ENCODE peak calls at places on chromosomes 7 and 10, in six cellular contexts. One of them, this sample, is unnamed.

GRCh38 chr7:55325371-55325792 is 39.8 kb upstream of the LANCL2 start:
- DNase-seq in GM13976: no peak
- DNase-seq in NCI-H2081: no peak
- DNase-seq in NCI-H1417: no peak
- DNase-seq in activated B cell treated with CpG ODN at 0.5 μM for 24 hours: no peak
- DNase-seq in GM12864: no peak
- DNase-seq in this sample: peak

GRCh38 chr7:50481867-50482266 is 31.7 kb upstream of the FIGNL1 start:
- DNase-seq in NCI-H1417: no peak
- DNase-seq in NCI-H2081: no peak
- DNase-seq in GM13976: no peak
- DNase-seq in GM12864: no peak
- DNase-seq in activated B cell treated with CpG ODN at 0.5 μM for 24 hours: no peak
- DNase-seq in this sample: no peak

GRCh38 chr7:106112118-106112971 is at the start of gene SYPL1:
- DNase-seq in GM13976: peak
- DNase-seq in NCI-H2081: peak
- DNase-seq in NCI-H1417: peak
- DNase-seq in activated B cell treated with CpG ODN at 0.5 μM for 24 hours: peak
- DNase-seq in GM12864: peak
- DNase-seq in this sample: peak

GRCh38 chr10:108070789-108071188 is 906.3 kb upstream of the SORCS1 start:
- DNase-seq in GM12864: no peak
- DNase-seq in GM13976: no peak
- DNase-seq in NCI-H1417: no peak
- DNase-seq in NCI-H2081: no peak
- DNase-seq in activated B cell treated with CpG ODN at 0.5 μM for 24 hours: no peak
- DNase-seq in this sample: no peak

GRCh38 chr7:39656415-39656814 is 33.0 kb downstream of the RALA start:
- DNase-seq in GM12864: no peak
- DNase-seq in activated B cell treated with CpG ODN at 0.5 μM for 24 hours: no peak
- DNase-seq in GM13976: no peak
- DNase-seq in NCI-H2081: no peak
- DNase-seq in NCI-H1417: peak
- DNase-seq in this sample: no peak

GRCh38 chr10:87691515-87692070 is 31.9 kb downstream of the PAPSS2 start:
- DNase-seq in activated B cell treated with CpG ODN at 0.5 μM for 24 hours: no peak
- DNase-seq in GM12864: no peak
- DNase-seq in GM13976: no peak
- DNase-seq in NCI-H1417: no peak
- DNase-seq in NCI-H2081: no peak
- DNase-seq in this sample: no peak

GRCh38 chr7:95324396-95324795 is at the start of gene PON1:
- DNase-seq in NCI-H2081: peak
- DNase-seq in activated B cell treated with CpG ODN at 0.5 μM for 24 hours: no peak
- DNase-seq in NCI-H1417: peak
- DNase-seq in GM13976: no peak
- DNase-seq in GM12864: no peak
- DNase-seq in this sample: no peak

GRCh38 chr10:66714741-66715140 is 211.1 kb upstream of the LRRTM3 start:
- DNase-seq in NCI-H1417: no peak
- DNase-seq in GM13976: no peak
- DNase-seq in activated B cell treated with CpG ODN at 0.5 μM for 24 hours: no peak
- DNase-seq in NCI-H2081: no peak
- DNase-seq in GM12864: no peak
- DNase-seq in this sample: no peak

GRCh38 chr7:47730135-47730534 is 148.2 kb upstream of the TNS3 start:
- DNase-seq in NCI-H1417: no peak
- DNase-seq in NCI-H2081: no peak
- DNase-seq in GM12864: no peak
- DNase-seq in activated B cell treated with CpG ODN at 0.5 μM for 24 hours: no peak
- DNase-seq in GM13976: no peak
- DNase-seq in this sample: no peak

GRCh38 chr7:44213206-44213871 is 12.6 kb downstream of the YKT6 start:
- DNase-seq in NCI-H1417: no peak
- DNase-seq in activated B cell treated with CpG ODN at 0.5 μM for 24 hours: peak
- DNase-seq in GM13976: no peak
- DNase-seq in NCI-H2081: no peak
- DNase-seq in GM12864: no peak
- DNase-seq in this sample: no peak

GRCh38 chr7:125423444-125424155 is 494.0 kb upstream of the POT1 start:
- DNase-seq in NCI-H2081: no peak
- DNase-seq in activated B cell treated with CpG ODN at 0.5 μM for 24 hours: no peak
- DNase-seq in GM13976: no peak
- DNase-seq in GM12864: no peak
- DNase-seq in NCI-H1417: no peak
- DNase-seq in this sample: no peak

GRCh38 chr10:96124230-96125141 is 5.6 kb upstream of the ZNF518A start:
- DNase-seq in NCI-H1417: peak
- DNase-seq in GM12864: no peak
- DNase-seq in NCI-H2081: no peak
- DNase-seq in activated B cell treated with CpG ODN at 0.5 μM for 24 hours: no peak
- DNase-seq in GM13976: peak
- DNase-seq in this sample: no peak

GRCh38 chr7:50793115-50793946 is 10.6 kb upstream of the GRB10 start:
- DNase-seq in GM13976: peak
- DNase-seq in NCI-H2081: peak
- DNase-seq in NCI-H1417: peak
- DNase-seq in activated B cell treated with CpG ODN at 0.5 μM for 24 hours: no peak
- DNase-seq in GM12864: no peak
- DNase-seq in this sample: no peak

GRCh38 chr10:53025172-53025651 is 252.6 kb upstream of the MBL2 start:
- DNase-seq in GM12864: no peak
- DNase-seq in GM13976: no peak
- DNase-seq in NCI-H1417: no peak
- DNase-seq in NCI-H2081: no peak
- DNase-seq in activated B cell treated with CpG ODN at 0.5 μM for 24 hours: no peak
- DNase-seq in this sample: no peak

GRCh38 chr10:67629461-67629971 is 66.5 kb downstream of the CTNNA3 start:
- DNase-seq in GM13976: no peak
- DNase-seq in NCI-H2081: no peak
- DNase-seq in GM12864: no peak
- DNase-seq in NCI-H1417: no peak
- DNase-seq in activated B cell treated with CpG ODN at 0.5 μM for 24 hours: no peak
- DNase-seq in this sample: no peak

GRCh38 chr7:44333971-44334733 is 8.8 kb upstream of the CAMK2B start:
- DNase-seq in GM12864: no peak
- DNase-seq in GM13976: no peak
- DNase-seq in NCI-H2081: no peak
- DNase-seq in NCI-H1417: peak
- DNase-seq in activated B cell treated with CpG ODN at 0.5 μM for 24 hours: no peak
- DNase-seq in this sample: no peak

GRCh38 chr7:43039346-43039745 is 73.1 kb upstream of the HECW1 start:
- DNase-seq in GM12864: no peak
- DNase-seq in NCI-H1417: no peak
- DNase-seq in NCI-H2081: no peak
- DNase-seq in activated B cell treated with CpG ODN at 0.5 μM for 24 hours: no peak
- DNase-seq in GM13976: no peak
- DNase-seq in this sample: peak

GRCh38 chr7:151888079-151888673 is 11.3 kb upstream of the PRKAG2 start:
- DNase-seq in NCI-H1417: no peak
- DNase-seq in NCI-H2081: no peak
- DNase-seq in GM12864: no peak
- DNase-seq in activated B cell treated with CpG ODN at 0.5 μM for 24 hours: peak
- DNase-seq in GM13976: no peak
- DNase-seq in this sample: no peak

GRCh38 chr7:157875230-157876179 is 538.7 kb downstream of the DNAJB6 start:
- DNase-seq in activated B cell treated with CpG ODN at 0.5 μM for 24 hours: no peak
- DNase-seq in GM12864: no peak
- DNase-seq in NCI-H2081: no peak
- DNase-seq in GM13976: no peak
- DNase-seq in NCI-H1417: peak
- DNase-seq in this sample: no peak

GRCh38 chr7:6443372-6443941 is 4.3 kb downstream of the DAGLB start:
- DNase-seq in GM13976: no peak
- DNase-seq in activated B cell treated with CpG ODN at 0.5 μM for 24 hours: no peak
- DNase-seq in NCI-H1417: no peak
- DNase-seq in GM12864: no peak
- DNase-seq in NCI-H2081: no peak
- DNase-seq in this sample: peak

GRCh38 chr10:34954142-34954541 is 136.0 kb downstream of the CUL2 start:
- DNase-seq in GM13976: no peak
- DNase-seq in NCI-H2081: no peak
- DNase-seq in activated B cell treated with CpG ODN at 0.5 μM for 24 hours: no peak
- DNase-seq in NCI-H1417: no peak
- DNase-seq in GM12864: no peak
- DNase-seq in this sample: no peak

GRCh38 chr7:151283302-151283701 is 34.8 kb upstream of the SMARCD3 start:
- DNase-seq in GM13976: no peak
- DNase-seq in GM12864: no peak
- DNase-seq in NCI-H1417: no peak
- DNase-seq in NCI-H2081: no peak
- DNase-seq in activated B cell treated with CpG ODN at 0.5 μM for 24 hours: no peak
- DNase-seq in this sample: no peak

GRCh38 chr7:92177362-92177761 is 1.6 kb downstream of the LRRD1 start:
- DNase-seq in NCI-H1417: no peak
- DNase-seq in activated B cell treated with CpG ODN at 0.5 μM for 24 hours: no peak
- DNase-seq in GM13976: no peak
- DNase-seq in NCI-H2081: no peak
- DNase-seq in GM12864: no peak
- DNase-seq in this sample: no peak

GRCh38 chr7:24979470-24979862 is 512 bp downstream of the OSBPL3 start:
- DNase-seq in activated B cell treated with CpG ODN at 0.5 μM for 24 hours: peak
- DNase-seq in GM12864: peak
- DNase-seq in NCI-H2081: peak
- DNase-seq in NCI-H1417: peak
- DNase-seq in GM13976: peak
- DNase-seq in this sample: no peak

GRCh38 chr7:114084381-114085312 is 165.8 kb upstream of the PPP1R3A start:
- DNase-seq in GM13976: peak
- DNase-seq in NCI-H1417: peak
- DNase-seq in NCI-H2081: peak
- DNase-seq in GM12864: no peak
- DNase-seq in activated B cell treated with CpG ODN at 0.5 μM for 24 hours: no peak
- DNase-seq in this sample: no peak

GRCh38 chr10:32446701-32447406 is 914 bp downstream of the CCDC7 start:
- DNase-seq in activated B cell treated with CpG ODN at 0.5 μM for 24 hours: no peak
- DNase-seq in GM12864: no peak
- DNase-seq in GM13976: no peak
- DNase-seq in NCI-H2081: peak
- DNase-seq in NCI-H1417: peak
- DNase-seq in this sample: peak

GRCh38 chr10:88545359-88545758 is 37.8 kb downstream of the RNLS start:
- DNase-seq in NCI-H1417: no peak
- DNase-seq in activated B cell treated with CpG ODN at 0.5 μM for 24 hours: no peak
- DNase-seq in GM13976: no peak
- DNase-seq in NCI-H2081: no peak
- DNase-seq in GM12864: no peak
- DNase-seq in this sample: no peak

GRCh38 chr7:69967699-69968450 is 369.6 kb downstream of the AUTS2 start:
- DNase-seq in activated B cell treated with CpG ODN at 0.5 μM for 24 hours: no peak
- DNase-seq in NCI-H2081: peak
- DNase-seq in GM12864: no peak
- DNase-seq in GM13976: no peak
- DNase-seq in NCI-H1417: no peak
- DNase-seq in this sample: no peak

GRCh38 chr7:135277161-135277560 is 43.5 kb downstream of the STRA8 start:
- DNase-seq in GM13976: no peak
- DNase-seq in NCI-H2081: no peak
- DNase-seq in NCI-H1417: no peak
- DNase-seq in activated B cell treated with CpG ODN at 0.5 μM for 24 hours: no peak
- DNase-seq in GM12864: no peak
- DNase-seq in this sample: no peak